ENCODE peak calls at places on chromosomes 4 and X, in ten cellular contexts. S is brain microvascular endothelial cell, A is ACHN, Y is nephron progenitor cell, X is T-helper 1 cell, U is lung, Q is NCI-H2171, D is NCI-H510A, M is mesothelial cell of epicardium, E is H54. F is an unnamed sample.

GRCh38 chr4:7333024-7333780 is 101.5 kb downstream of the PSAPL1 start:
- DNase-seq in X (no peak), U (no peak), D (no peak), Y (no peak), E (no peak), M (no peak), A (no peak), Q (no peak), S (no peak), F (no peak)

GRCh38 chr4:52848255-52848654 is 13.9 kb upstream of the RASL11B start:
- DNase-seq in M (no peak), Q (no peak), E (no peak), U (no peak), D (no peak), Y (no peak), S (no peak), X (no peak), A (no peak), F (no peak)

GRCh38 chr4:972651-973424 is 531 bp downstream of the DGKQ start:
- DNase-seq in S (no peak), X (peak), Y (peak), U (no peak), D (no peak), E (peak), A (peak), M (no peak), Q (no peak), F (no peak)

GRCh38 chr4:41575207-41575606 is 37.2 kb downstream of the LIMCH1 start:
- DNase-seq in X (no peak), U (no peak), A (no peak), Y (no peak), E (no peak), M (no peak), Q (no peak), S (no peak), D (no peak), F (no peak)

GRCh38 chrX:19535481-19535880 is 20.2 kb upstream of the MAP3K15 start:
- DNase-seq in E (no peak), U (no peak), X (no peak), Y (no peak), D (peak), S (no peak), M (no peak), A (peak), Q (peak), F (peak)

GRCh38 chrX:110759785-110760184 is 35.8 kb downstream of the CHRDL1 start:
- DNase-seq in E (peak), A (no peak), U (no peak), X (no peak), Y (no peak), Q (no peak), D (no peak), S (no peak), M (no peak), F (peak)

GRCh38 chr4:40954119-40954668 is 204.4 kb downstream of the NSUN7 start:
- DNase-seq in M (no peak), X (no peak), A (no peak), Q (no peak), D (no peak), Y (no peak), S (no peak), E (no peak), U (no peak), F (no peak)

GRCh38 chrX:17052210-17052609 is 105.8 kb downstream of the REPS2 start:
- DNase-seq in X (no peak), A (no peak), S (no peak), U (no peak), D (no peak), Y (no peak), E (no peak), M (no peak), Q (no peak), F (no peak)

GRCh38 chrX:35016051-35016450 is 73.5 kb downstream of the FAM47B start:
- DNase-seq in U (no peak), A (peak), S (peak), M (no peak), Q (no peak), Y (no peak), X (no peak), E (no peak), D (no peak), F (peak)

GRCh38 chr4:122052714-122053113 is 99.4 kb upstream of the BLTP1 start:
- DNase-seq in A (no peak), E (no peak), X (no peak), M (no peak), Y (no peak), U (no peak), S (no peak), D (no peak), Q (no peak), F (no peak)

GRCh38 chrX:100449696-100450606 is 39.9 kb upstream of the PCDH19 start:
- DNase-seq in X (no peak), E (no peak), Q (no peak), U (no peak), A (no peak), D (no peak), M (no peak), S (no peak), Y (no peak), F (peak)

GRCh38 chr4:76639292-76639691 is 204.3 kb downstream of the SHROOM3 start:
- DNase-seq in A (no peak), U (no peak), S (no peak), Q (no peak), D (peak), E (peak), X (no peak), M (no peak), Y (no peak), F (peak)

GRCh38 chr4:102564399-102564921 is 63.3 kb downstream of the NFKB1 start:
- DNase-seq in U (no peak), S (peak), D (no peak), A (peak), X (no peak), M (no peak), Y (no peak), E (peak), Q (no peak), F (peak)

GRCh38 chr4:55356991-55357461 is 11.0 kb downstream of the SRD5A3 start:
- DNase-seq in X (no peak), Q (no peak), Y (no peak), E (no peak), D (peak), A (peak), S (peak), U (peak), M (no peak), F (peak)

GRCh38 chr4:48748949-48749596 is 31.0 kb downstream of the FRYL start:
- DNase-seq in M (no peak), E (no peak), A (no peak), U (no peak), Q (no peak), S (peak), Y (no peak), X (no peak), D (no peak), F (no peak)

GRCh38 chrX:1475881-1476280 is 23.2 kb upstream of the ASMTL start:
- DNase-seq in U (no peak), A (no peak), X (no peak), M (no peak), Q (no peak), Y (no peak), S (no peak), E (no peak), D (no peak), F (no peak)

GRCh38 chrX:50594788-50595187 is 124.2 kb upstream of the DGKK start:
- DNase-seq in S (no peak), E (no peak), M (no peak), Y (no peak), U (no peak), A (no peak), D (no peak), Q (no peak), X (no peak), F (no peak)

GRCh38 chrX:70141373-70141772 is 8.1 kb downstream of the IGBP1 start:
- DNase-seq in E (no peak), D (no peak), Y (no peak), S (no peak), M (no peak), A (no peak), U (no peak), Q (no peak), X (no peak), F (no peak)

GRCh38 chr4:373062-373839 is 35.6 kb downstream of the ZNF141 start:
- DNase-seq in Q (no peak), S (no peak), Y (no peak), U (no peak), X (no peak), M (no peak), D (no peak), E (no peak), A (no peak), F (no peak)

GRCh38 chr4:152935661-152936445 is at the start of gene FHDC1:
- DNase-seq in D (peak), S (no peak), X (peak), U (peak), Y (peak), E (peak), Q (peak), A (peak), M (no peak), F (no peak)

GRCh38 chr4:37138019-37138653 is 106.4 kb upstream of the NWD2 start:
- DNase-seq in D (no peak), Y (no peak), U (no peak), Q (no peak), X (no peak), S (no peak), E (no peak), M (no peak), A (no peak), F (no peak)

GRCh38 chrX:101993335-101993734 is 61.5 kb upstream of the ZMAT1 start:
- DNase-seq in Y (no peak), M (no peak), S (no peak), Q (no peak), X (no peak), A (no peak), D (no peak), E (no peak), U (no peak), F (no peak)

GRCh38 chr4:147714575-147715401 is 17.1 kb upstream of the ARHGAP10 start:
- DNase-seq in E (no peak), X (no peak), Q (no peak), D (no peak), M (no peak), Y (no peak), U (no peak), A (peak), S (peak), F (peak)

GRCh38 chrX:70029790-70030189 is 19.9 kb downstream of the AWAT2 start:
- DNase-seq in A (no peak), X (no peak), Q (no peak), D (no peak), Y (no peak), U (no peak), E (no peak), M (no peak), S (no peak), F (no peak)

GRCh38 chrX:37785569-37785968 is 5.7 kb downstream of the CYBB start:
- DNase-seq in M (no peak), A (no peak), E (no peak), U (no peak), Y (no peak), S (no peak), D (no peak), Q (no peak), X (no peak), F (peak)

GRCh38 chrX:72128881-72129280 is 2.8 kb downstream of the RTL5 start:
- DNase-seq in X (no peak), E (peak), Y (no peak), Q (no peak), S (no peak), M (no peak), A (peak), D (no peak), U (no peak), F (no peak)

GRCh38 chr4:66052426-66052825 is 382.1 kb upstream of the EPHA5 start:
- DNase-seq in A (no peak), X (no peak), S (no peak), E (no peak), Y (no peak), U (no peak), Q (no peak), M (no peak), D (no peak), F (no peak)

GRCh38 chr4:151143162-151143561 is 43.7 kb downstream of the RPS3A start:
- DNase-seq in S (no peak), X (no peak), A (no peak), M (no peak), U (no peak), Q (no peak), E (no peak), D (no peak), Y (no peak), F (no peak)

GRCh38 chr4:177163532-177163931 is 146.1 kb upstream of the NEIL3 start:
- DNase-seq in Q (no peak), A (no peak), U (no peak), D (no peak), Y (no peak), E (no peak), M (no peak), S (no peak), X (no peak), F (peak)

GRCh38 chr4:146417822-146418221 is 103.9 kb downstream of the SLC10A7 start:
- DNase-seq in U (no peak), Q (no peak), D (no peak), M (no peak), A (no peak), X (no peak), S (no peak), Y (peak), E (no peak), F (no peak)

GRCh38 chrX:56762220-56762619 is 33.2 kb downstream of the NBDY start:
- DNase-seq in Y (no peak), M (no peak), X (no peak), E (no peak), U (no peak), Q (no peak), S (no peak), A (no peak), D (no peak), F (no peak)

GRCh38 chr4:28277931-28278330 is 1417.3 kb downstream of the STIM2 start:
- DNase-seq in Y (no peak), U (no peak), A (no peak), S (no peak), D (no peak), Q (no peak), M (no peak), X (no peak), E (no peak), F (no peak)

GRCh38 chr4:72971572-72971971 is 97.9 kb downstream of the COX18 start:
- DNase-seq in D (no peak), U (no peak), X (no peak), A (peak), Y (no peak), Q (no peak), M (no peak), S (peak), E (no peak), F (peak)

GRCh38 chr4:23038626-23039245 is 346.0 kb downstream of the GBA3 start:
- DNase-seq in S (no peak), A (peak), M (no peak), Q (no peak), Y (no peak), U (no peak), D (no peak), X (no peak), E (no peak), F (no peak)

F was measured in HT1080.